ENCODE peak calls at places on chromosomes 12 and 14, in five cellular contexts. L, J, V, G and K are unnamed samples.

GRCh38 chr14:38125484-38125912 is 82.2 kb upstream of the SSTR1 start:
- DNase-seq in L (no peak), J (no peak), V (no peak), G (no peak), K (no peak)

GRCh38 chr12:43776498-43776897 is 17.7 kb downstream of the IRAK4 start:
- DNase-seq in L (no peak), J (no peak), V (no peak), G (peak), K (peak)

GRCh38 chr12:20122274-20122673 is 246.1 kb upstream of the PDE3A start:
- DNase-seq in L (no peak), J (no peak), V (no peak), G (no peak), K (no peak)

GRCh38 chr14:54395716-54396115 is 1.1 kb upstream of the CDKN3 start:
- DNase-seq in L (no peak), J (no peak), V (no peak), G (no peak), K (no peak)

GRCh38 chr14:33914676-33915516 is 36.0 kb downstream of the EGLN3 start:
- DNase-seq in L (peak), J (no peak), V (no peak), G (peak), K (no peak)

GRCh38 chr14:64761441-64762043 is 57.3 kb downstream of the PLEKHG3 start:
- DNase-seq in L (no peak), J (no peak), V (no peak), G (peak), K (no peak)

GRCh38 chr14:61329478-61330051 is 8.2 kb downstream of the PRKCH start:
- DNase-seq in L (no peak), J (no peak), V (no peak), G (no peak), K (no peak)

GRCh38 chr12:93883436-93884154 is 206.4 kb downstream of the CRADD start:
- DNase-seq in L (peak), J (no peak), V (no peak), G (no peak), K (no peak)

GRCh38 chr14:104335611-104336010 is 197.2 kb downstream of the KIF26A start:
- DNase-seq in L (no peak), J (peak), V (no peak), G (no peak), K (no peak)

GRCh38 chr12:129826273-129826672 is 77.6 kb downstream of the TMEM132D start:
- DNase-seq in L (no peak), J (no peak), V (peak), G (no peak), K (no peak)

GRCh38 chr12:93376436-93377251 is 1.1 kb upstream of the NUDT4 start:
- DNase-seq in L (no peak), J (no peak), V (peak), G (peak), K (no peak)

GRCh38 chr14:95340201-95340697 is 20.5 kb upstream of the CLMN start:
- DNase-seq in L (no peak), J (no peak), V (no peak), G (no peak), K (no peak)

GRCh38 chr12:109461049-109461845 is 15.9 kb downstream of the KCTD10 start:
- DNase-seq in L (no peak), J (no peak), V (no peak), G (no peak), K (no peak)

GRCh38 chr12:79546461-79547043 is 144.2 kb downstream of the PAWR start:
- DNase-seq in L (no peak), J (no peak), V (no peak), G (no peak), K (no peak)

GRCh38 chr12:64796205-64796845 is 28.1 kb upstream of the TBC1D30 start:
- DNase-seq in L (peak), J (peak), V (peak), G (peak), K (peak)

GRCh38 chr12:111440152-111440551 is 34.4 kb downstream of the SH2B3 start:
- DNase-seq in L (no peak), J (no peak), V (no peak), G (no peak), K (no peak)

GRCh38 chr14:84225243-84225642 is 1304.7 kb upstream of the FLRT2 start:
- DNase-seq in L (no peak), J (no peak), V (no peak), G (no peak), K (no peak)

GRCh38 chr12:104055686-104056388 is 5.8 kb upstream of the GLT8D2 start:
- DNase-seq in L (no peak), J (no peak), V (no peak), G (no peak), K (no peak)

GRCh38 chr14:95796846-95797245 is 79.8 kb upstream of the TUNAR start:
- DNase-seq in L (no peak), J (no peak), V (peak), G (no peak), K (no peak)

GRCh38 chr14:20262642-20263128 is 23.6 kb downstream of the OR11H4 start:
- DNase-seq in L (peak), J (no peak), V (no peak), G (no peak), K (no peak)

GRCh38 chr14:99884834-99885648 is 91.8 kb downstream of the EML1 start:
- DNase-seq in L (peak), J (no peak), V (no peak), G (peak), K (no peak)

GRCh38 chr12:90543393-90543792 is 411.6 kb downstream of the CCER1 start:
- DNase-seq in L (no peak), J (no peak), V (no peak), G (no peak), K (no peak)

GRCh38 chr14:101757839-101758211 is 3.7 kb upstream of the PPP2R5C start:
- DNase-seq in L (no peak), J (no peak), V (no peak), G (no peak), K (no peak)

GRCh38 chr12:83823386-83824045 is 1089.1 kb downstream of the SLC6A15 start:
- DNase-seq in L (no peak), J (no peak), V (peak), G (peak), K (no peak)